ENCODE peak calls at places on chromosomes 3 and 15, in five cellular contexts. F is GM13976; V is KBM-7; P is AG09309; T is effector memory CD4-positive, alpha-beta T cell. H is an unnamed sample.

GRCh38 chr3:14143826-14144225 is 19.0 kb downstream of the TMEM43 start:
- DNase-seq in F (no peak), V (no peak), P (peak), T (no peak), H (peak)

GRCh38 chr3:66989860-66990696 is 8.0 kb upstream of the KBTBD8 start:
- DNase-seq in F (peak), V (peak), P (no peak), T (no peak), H (peak)

GRCh38 chr3:146539315-146539714 is 5.1 kb downstream of the PLSCR1 start:
- DNase-seq in F (no peak), V (no peak), P (no peak), T (no peak), H (no peak)

GRCh38 chr15:65819563-65819960 is 27.5 kb upstream of the DENND4A start:
- DNase-seq in F (no peak), V (no peak), P (no peak), T (no peak), H (no peak)

GRCh38 chr3:126982125-126982521 is 792 bp upstream of the PLXNA1 start:
- DNase-seq in F (peak), V (peak), P (no peak), T (peak), H (peak)

GRCh38 chr3:169673521-169673920 is 10.0 kb upstream of the MECOM start:
- DNase-seq in F (no peak), V (no peak), P (no peak), T (no peak), H (no peak)

GRCh38 chr15:100596792-100597191 is 5.2 kb downstream of the LINS1 start:
- DNase-seq in F (peak), V (peak), P (no peak), T (peak), H (no peak)

GRCh38 chr15:64688770-64689169 is 86.6 kb downstream of the RBPMS2 start:
- DNase-seq in F (no peak), V (no peak), P (no peak), T (no peak), H (no peak)

GRCh38 chr15:39419651-39420050 is 161.2 kb upstream of the THBS1 start:
- DNase-seq in F (no peak), V (no peak), P (no peak), T (no peak), H (no peak)

GRCh38 chr3:169147246-169148008 is 516.1 kb downstream of the MECOM start:
- DNase-seq in F (peak), V (peak), P (no peak), T (no peak), H (peak)

GRCh38 chr3:15636028-15636709 is 34.6 kb downstream of the BTD start:
- DNase-seq in F (peak), V (no peak), P (peak), T (no peak), H (peak)

GRCh38 chr3:4644954-4645353 is 151.8 kb downstream of the ITPR1 start:
- DNase-seq in F (no peak), V (no peak), P (no peak), T (no peak), H (no peak)

GRCh38 chr15:88912500-88912921 is 668 bp downstream of the MFGE8 start:
- DNase-seq in F (peak), V (no peak), P (no peak), T (no peak), H (no peak)

GRCh38 chr15:73944161-73945099 is 18.2 kb downstream of the LOXL1 start:
- DNase-seq in F (no peak), V (peak), P (no peak), T (no peak), H (no peak)

GRCh38 chr3:177744873-177745646 is 547.8 kb upstream of the TBL1XR1 start:
- DNase-seq in F (no peak), V (no peak), P (no peak), T (no peak), H (peak)

H was measured in A172.